ENCODE peak calls at places on chromosomes 5 and 9, in four cellular contexts. One of them, this sample, is unnamed.

GRCh38 chr5:139975942-139976341 is 67.2 kb downstream of the NRG2 start:
- DNase-seq in lower lobe of right lung: no peak
- DNase-seq in left lung: no peak
- DNase-seq in sigmoid colon: no peak
- DNase-seq in this sample: no peak

GRCh38 chr9:71514344-71514975 is 253.9 kb downstream of the CEMIP2 start:
- DNase-seq in left lung: no peak
- DNase-seq in sigmoid colon: no peak
- DNase-seq in lower lobe of right lung: no peak
- DNase-seq in this sample: no peak

GRCh38 chr5:175344331-175345200 is 99.4 kb downstream of the DRD1 start:
- DNase-seq in lower lobe of right lung: no peak
- DNase-seq in left lung: no peak
- DNase-seq in sigmoid colon: no peak
- DNase-seq in this sample: no peak

GRCh38 chr5:34715711-34716110 is 59.6 kb downstream of the RAI14 start:
- DNase-seq in lower lobe of right lung: no peak
- DNase-seq in sigmoid colon: no peak
- DNase-seq in left lung: no peak
- DNase-seq in this sample: no peak

GRCh38 chr5:103461223-103461622 is 101.4 kb downstream of the NUDT12 start:
- DNase-seq in lower lobe of right lung: no peak
- DNase-seq in left lung: no peak
- DNase-seq in sigmoid colon: no peak
- DNase-seq in this sample: no peak

GRCh38 chr5:176817369-176817841 is 7.0 kb downstream of the UNC5A start:
- DNase-seq in lower lobe of right lung: no peak
- DNase-seq in sigmoid colon: no peak
- DNase-seq in left lung: no peak
- DNase-seq in this sample: no peak

GRCh38 chr9:72509635-72510034 is 11.8 kb upstream of the TMC1 start:
- DNase-seq in left lung: no peak
- DNase-seq in sigmoid colon: no peak
- DNase-seq in lower lobe of right lung: no peak
- DNase-seq in this sample: no peak

GRCh38 chr9:93674580-93675335 is 98.4 kb downstream of the PHF2 start:
- DNase-seq in lower lobe of right lung: peak; percentile 39
- DNase-seq in sigmoid colon: peak; percentile 57
- DNase-seq in left lung: peak; percentile 49
- DNase-seq in this sample: peak; percentile 14

GRCh38 chr9:88813810-88814209 is 177.5 kb upstream of the S1PR3 start:
- DNase-seq in left lung: no peak
- DNase-seq in lower lobe of right lung: no peak
- DNase-seq in sigmoid colon: no peak
- DNase-seq in this sample: no peak

GRCh38 chr5:170393958-170394357 is 4.8 kb upstream of the KCNMB1 start:
- DNase-seq in sigmoid colon: no peak
- DNase-seq in lower lobe of right lung: no peak
- DNase-seq in left lung: no peak
- DNase-seq in this sample: no peak

GRCh38 chr9:127942152-127943010 is 4.7 kb upstream of the DPM2 start:
- DNase-seq in sigmoid colon: peak; percentile 91
- DNase-seq in left lung: peak; percentile 93
- DNase-seq in lower lobe of right lung: peak; percentile 86
- DNase-seq in this sample: no peak

GRCh38 chr9:91379461-91379860 is 17.7 kb upstream of the AUH start:
- DNase-seq in left lung: no peak
- DNase-seq in sigmoid colon: no peak
- DNase-seq in lower lobe of right lung: no peak
- DNase-seq in this sample: no peak

GRCh38 chr5:168706655-168707069 is 127.5 kb upstream of the PANK3 start:
- DNase-seq in sigmoid colon: no peak
- DNase-seq in lower lobe of right lung: no peak
- DNase-seq in left lung: no peak
- DNase-seq in this sample: no peak

GRCh38 chr5:180611140-180611850 is 20.0 kb upstream of the SCGB3A1 start:
- DNase-seq in left lung: no peak
- DNase-seq in sigmoid colon: no peak
- DNase-seq in lower lobe of right lung: no peak
- DNase-seq in this sample: no peak

GRCh38 chr5:87526131-87526530 is 113.4 kb upstream of the CCNH start:
- DNase-seq in lower lobe of right lung: no peak
- DNase-seq in left lung: no peak
- DNase-seq in sigmoid colon: no peak
- DNase-seq in this sample: no peak

GRCh38 chr9:110337727-110338522 is at the start of gene TXNDC8:
- DNase-seq in left lung: no peak
- DNase-seq in sigmoid colon: no peak
- DNase-seq in lower lobe of right lung: no peak
- DNase-seq in this sample: no peak

GRCh38 chr5:25950681-25951080 is 1087.7 kb downstream of the CDH9 start:
- DNase-seq in left lung: no peak
- DNase-seq in sigmoid colon: no peak
- DNase-seq in lower lobe of right lung: no peak
- DNase-seq in this sample: no peak

GRCh38 chr9:23088932-23089364 is 642.3 kb downstream of the DMRTA1 start:
- DNase-seq in left lung: peak; percentile 57
- DNase-seq in sigmoid colon: no peak
- DNase-seq in lower lobe of right lung: no peak
- DNase-seq in this sample: no peak

GRCh38 chr9:81682797-81683196 is 6.5 kb downstream of the TLE1 start:
- DNase-seq in lower lobe of right lung: no peak
- DNase-seq in sigmoid colon: no peak
- DNase-seq in left lung: no peak
- DNase-seq in this sample: peak; percentile 41

GRCh38 chr9:112218908-112219307 is 43.8 kb upstream of the SUSD1 start:
- DNase-seq in lower lobe of right lung: no peak
- DNase-seq in left lung: no peak
- DNase-seq in sigmoid colon: no peak
- DNase-seq in this sample: no peak

GRCh38 chr5:120160120-120160895 is 303.8 kb upstream of the PRR16 start:
- DNase-seq in left lung: no peak
- DNase-seq in sigmoid colon: no peak
- DNase-seq in lower lobe of right lung: no peak
- DNase-seq in this sample: no peak

GRCh38 chr9:34663296-34663590 is 786 bp upstream of the CCL27 start:
- DNase-seq in lower lobe of right lung: no peak
- DNase-seq in left lung: no peak
- DNase-seq in sigmoid colon: no peak
- DNase-seq in this sample: no peak

GRCh38 chr5:91359957-91360609 is 23.0 kb downstream of the ARRDC3 start:
- DNase-seq in left lung: no peak
- DNase-seq in lower lobe of right lung: no peak
- DNase-seq in sigmoid colon: no peak
- DNase-seq in this sample: no peak

GRCh38 chr5:134418958-134419357 is 7.3 kb upstream of the CDKN2AIPNL start:
- DNase-seq in lower lobe of right lung: no peak
- DNase-seq in left lung: no peak
- DNase-seq in sigmoid colon: no peak
- DNase-seq in this sample: no peak

GRCh38 chr5:152560508-152561137 is 155.5 kb upstream of the NMUR2 start:
- DNase-seq in left lung: peak; percentile 55
- DNase-seq in lower lobe of right lung: no peak
- DNase-seq in sigmoid colon: no peak
- DNase-seq in this sample: peak; percentile 33

GRCh38 chr9:128001411-128002298 is 20.9 kb upstream of the EEIG1 start:
- DNase-seq in left lung: no peak
- DNase-seq in lower lobe of right lung: no peak
- DNase-seq in sigmoid colon: no peak
- DNase-seq in this sample: no peak

GRCh38 chr9:116152941-116153764 is 438 bp upstream of the PAPPA start:
- DNase-seq in lower lobe of right lung: no peak
- DNase-seq in sigmoid colon: no peak
- DNase-seq in left lung: no peak
- DNase-seq in this sample: no peak

GRCh38 chr5:173866249-173867172 is 21.6 kb upstream of the CPEB4 start:
- DNase-seq in lower lobe of right lung: peak; percentile 70
- DNase-seq in sigmoid colon: peak; percentile 71
- DNase-seq in left lung: peak; percentile 88
- DNase-seq in this sample: no peak

GRCh38 chr9:13070612-13071595 is 208.6 kb downstream of the MPDZ start:
- DNase-seq in sigmoid colon: no peak
- DNase-seq in left lung: no peak
- DNase-seq in lower lobe of right lung: no peak
- DNase-seq in this sample: no peak

GRCh38 chr5:179495906-179496455 is 54.4 kb upstream of the RUFY1 start:
- DNase-seq in lower lobe of right lung: no peak
- DNase-seq in left lung: no peak
- DNase-seq in sigmoid colon: no peak
- DNase-seq in this sample: no peak
- TF ChIP-seq CTCF in lower lobe of right lung: no peak
- TF ChIP-seq CTCF in left lung: no peak
- TF ChIP-seq CTCF in sigmoid colon: no peak
- TF ChIP-seq CTCF in this sample: no peak

DNA sequence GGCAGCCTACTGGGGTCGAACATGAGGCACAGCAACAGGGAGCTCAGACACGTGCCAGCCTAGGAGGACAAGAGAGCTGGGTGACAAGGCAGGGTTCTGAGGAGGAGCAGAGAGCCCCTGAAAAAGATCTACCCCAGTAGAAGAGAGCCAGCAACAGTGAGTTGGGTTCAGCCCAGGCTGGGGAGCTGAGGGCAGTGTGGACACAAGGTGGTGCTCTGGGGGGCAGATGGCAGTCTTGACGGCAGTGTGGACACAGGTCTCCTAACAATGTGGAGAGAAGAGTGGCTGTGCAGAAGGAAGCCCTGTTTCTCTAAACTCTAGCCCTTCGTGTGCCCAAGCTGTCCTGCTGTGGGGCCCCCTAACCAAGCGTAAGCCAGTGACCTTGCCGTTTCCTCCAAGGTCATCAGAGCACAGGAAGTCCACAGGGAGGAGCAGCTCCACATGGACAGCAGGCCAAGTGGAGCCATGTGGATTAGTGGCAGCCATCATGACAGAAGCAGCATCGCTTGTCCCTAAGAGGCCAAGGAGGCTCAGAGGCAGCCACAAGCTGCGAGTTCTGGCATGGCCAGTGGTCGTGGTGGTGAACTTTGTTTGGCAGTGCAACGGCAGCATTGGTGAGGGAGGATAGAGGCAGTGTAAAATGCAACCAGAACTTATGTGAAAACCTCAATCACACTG is 25.1 kb upstream of the LMX1B start:
- DNase-seq in left lung: no peak
- DNase-seq in lower lobe of right lung: no peak
- DNase-seq in sigmoid colon: no peak
- DNase-seq in this sample: no peak
- H3K9me3 ChIP-seq in left lung: no peaks in the 10 kb centered on the region
- H3K9me3 ChIP-seq in lower lobe of right lung: no peaks in the 10 kb centered on the region
- H3K9me3 ChIP-seq in sigmoid colon: no peaks in the 10 kb centered on the region
- H3K9me3 ChIP-seq in this sample: no peaks in the 10 kb centered on the region

GRCh38 chr5:60386398-60386797 is 313.6 kb downstream of the DEPDC1B start:
- DNase-seq in sigmoid colon: no peak
- DNase-seq in left lung: no peak
- DNase-seq in lower lobe of right lung: no peak
- DNase-seq in this sample: no peak
- H3K27ac ChIP-seq in sigmoid colon: peak overlapping the region; percentile 85
- H3K27ac ChIP-seq in left lung: no peak overlapping the region
- H3K27ac ChIP-seq in lower lobe of right lung: no peak overlapping the region
- H3K27ac ChIP-seq in this sample: no peak overlapping the region

GRCh38 chr5:98750693-98751092 is 22.8 kb upstream of the RGMB start:
- DNase-seq in lower lobe of right lung: no peak
- DNase-seq in left lung: no peak
- DNase-seq in sigmoid colon: no peak
- DNase-seq in this sample: no peak
- TF ChIP-seq CTCF in lower lobe of right lung: no peak
- TF ChIP-seq CTCF in left lung: no peak
- TF ChIP-seq CTCF in sigmoid colon: no peak
- TF ChIP-seq CTCF in this sample: peak; percentile 37

DNA sequence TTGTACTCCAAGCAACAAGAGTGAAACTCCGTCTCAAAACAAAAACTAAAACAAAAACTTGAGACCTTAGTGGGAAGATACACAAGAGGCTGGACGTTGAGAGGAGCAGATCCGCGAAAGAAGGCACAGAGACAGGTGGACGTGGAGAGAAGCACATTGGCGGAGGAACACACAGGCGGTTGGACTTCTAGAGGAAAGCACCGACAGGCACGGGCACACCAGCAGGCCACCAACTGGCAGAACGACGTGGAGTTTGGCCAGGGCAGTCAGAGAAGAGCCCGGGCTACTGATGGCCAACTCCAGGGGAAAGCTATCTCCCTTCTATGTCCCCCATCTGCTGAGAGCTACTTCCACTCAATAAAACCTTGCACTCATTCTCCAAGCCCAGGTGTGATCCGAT is 482.7 kb downstream of the GABRG2 start:
- DNase-seq in left lung: peak; percentile 59
- DNase-seq in lower lobe of right lung: no peak
- DNase-seq in sigmoid colon: no peak
- DNase-seq in this sample: no peak
- H3K9me3 ChIP-seq in left lung: no peaks in the 10 kb centered on the region
- H3K9me3 ChIP-seq in lower lobe of right lung: no peaks in the 10 kb centered on the region
- H3K9me3 ChIP-seq in sigmoid colon: no peaks in the 10 kb centered on the region
- H3K9me3 ChIP-seq in this sample: no peaks in the 10 kb centered on the region

GRCh38 chr5:80229902-80230255 is 26.0 kb downstream of the SERINC5 start:
- DNase-seq in left lung: no peak
- DNase-seq in sigmoid colon: no peak
- DNase-seq in lower lobe of right lung: no peak
- DNase-seq in this sample: no peak
- H3K27ac ChIP-seq in left lung: no peak overlapping the region
- H3K27ac ChIP-seq in sigmoid colon: no peak overlapping the region
- H3K27ac ChIP-seq in lower lobe of right lung: no peak overlapping the region
- H3K27ac ChIP-seq in this sample: peak overlapping the region; percentile 34

GRCh38 chr9:20925256-20926046 is 106.0 kb downstream of the HACD4 start:
- DNase-seq in left lung: no peak
- DNase-seq in lower lobe of right lung: no peak
- DNase-seq in sigmoid colon: no peak
- DNase-seq in this sample: no peak

GRCh38 chr9:20930836-20931235 is 100.6 kb downstream of the HACD4 start:
- DNase-seq in left lung: no peak
- DNase-seq in lower lobe of right lung: no peak
- DNase-seq in sigmoid colon: no peak
- DNase-seq in this sample: no peak

GRCh38 chr9:20929276-20929675 is 102.2 kb downstream of the HACD4 start:
- DNase-seq in sigmoid colon: no peak
- DNase-seq in lower lobe of right lung: no peak
- DNase-seq in left lung: no peak
- DNase-seq in this sample: no peak
- TF ChIP-seq CTCF in sigmoid colon: no peak
- TF ChIP-seq CTCF in lower lobe of right lung: no peak
- TF ChIP-seq CTCF in left lung: no peak
- TF ChIP-seq CTCF in this sample: no peak

DNA sequence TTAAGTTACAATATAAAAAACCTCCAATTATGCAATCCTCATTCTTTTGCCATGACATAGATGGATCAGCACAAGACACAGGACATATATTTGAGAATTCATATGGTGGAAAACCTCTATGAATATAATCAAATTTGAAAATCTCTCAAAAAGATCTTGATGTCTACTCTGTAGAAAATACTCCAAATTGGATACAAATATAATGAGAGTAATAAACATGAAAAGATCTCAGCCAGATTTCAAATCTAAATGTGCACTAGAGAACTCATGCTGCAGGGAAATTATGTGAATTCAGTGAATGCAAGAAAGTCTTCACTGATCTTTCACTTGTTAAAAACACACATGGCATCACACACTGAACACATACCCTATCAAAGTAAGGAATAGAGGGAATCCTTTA is 13.8 kb downstream of the PCDHB15 start:
- DNase-seq in sigmoid colon: no peak
- DNase-seq in lower lobe of right lung: no peak
- DNase-seq in left lung: no peak
- DNase-seq in this sample: no peak
- H3K9me3 ChIP-seq in sigmoid colon: peaks cover 90% of the 10 kb centered on the region
- H3K9me3 ChIP-seq in lower lobe of right lung: peaks cover 100% of the 10 kb centered on the region
- H3K9me3 ChIP-seq in left lung: peaks cover 9% of the 10 kb centered on the region
- H3K9me3 ChIP-seq in this sample: peaks cover 38% of the 10 kb centered on the region

GRCh38 chr5:124343021-124343420 is 403.4 kb downstream of the ZNF608 start:
- DNase-seq in left lung: no peak
- DNase-seq in sigmoid colon: no peak
- DNase-seq in lower lobe of right lung: no peak
- DNase-seq in this sample: no peak
- H3K27ac ChIP-seq in left lung: no peak overlapping the region
- H3K27ac ChIP-seq in sigmoid colon: peak overlapping the region; percentile 52
- H3K27ac ChIP-seq in lower lobe of right lung: no peak overlapping the region
- H3K27ac ChIP-seq in this sample: no peak overlapping the region